ENCODE peak calls at places on chromosomes 2 and 18, in seven cellular contexts. Y, Z, M, B, S, N and W are unnamed samples.

GRCh38 chr2:15729709-15730544 is 138.3 kb downstream of the DDX1 start:
- DNase-seq in Y (no peak), Z (no peak), M (no peak), B (no peak), S (no peak), N (no peak), W (no peak)

GRCh38 chr18:48715651-48716354 is 177.0 kb downstream of the CTIF start:
- DNase-seq in Y (no peak), Z (no peak), M (peak), B (no peak), S (no peak), N (peak), W (no peak)

GRCh38 chr2:68590702-68591101 is 52.7 kb upstream of the PROKR1 start:
- DNase-seq in Y (no peak), Z (no peak), M (no peak), B (no peak), S (no peak), N (no peak), W (no peak)

GRCh38 chr2:105768961-105769452 is 24.3 kb downstream of the NCK2 start:
- DNase-seq in Y (no peak), Z (no peak), M (no peak), B (no peak), S (no peak), N (no peak), W (no peak)

GRCh38 chr2:24274809-24275208 is 85.5 kb downstream of the ITSN2 start:
- DNase-seq in Y (no peak), Z (no peak), M (no peak), B (no peak), S (no peak), N (no peak), W (no peak)

GRCh38 chr18:13455960-13456471 is 237.5 kb downstream of the LDLRAD4 start:
- DNase-seq in Y (no peak), Z (no peak), M (no peak), B (no peak), S (no peak), N (no peak), W (no peak)

GRCh38 chr2:180040146-180040925 is 33.2 kb upstream of the CWC22 start:
- DNase-seq in Y (no peak), Z (peak), M (no peak), B (no peak), S (peak), N (no peak), W (no peak)

GRCh38 chr2:128593518-128594272 is 275.0 kb upstream of the HS6ST1 start:
- DNase-seq in Y (no peak), Z (no peak), M (no peak), B (peak), S (no peak), N (no peak), W (no peak)